ENCODE peak calls at places on chromosomes 4 and X, in nine cellular contexts. P is H54, T is GM23338, D is T-cell, V is ureter, R is cardiac muscle cell, S is brain microvascular endothelial cell, H is right cardiac atrium, Y is AG08396. A is an unnamed sample.

GRCh38 chr4:57053508-57053907 is 56.7 kb downstream of the IGFBP7 start:
- DNase-seq in P (no peak), T (no peak), D (no peak), V (no peak), R (no peak), S (peak), H (no peak), Y (no peak), A (no peak)

GRCh38 chrX:66023726-66024467 is 16.0 kb downstream of the VSIG4 start:
- DNase-seq in P (no peak), T (no peak), D (no peak), V (no peak), R (no peak), S (no peak), H (no peak), Y (no peak), A (no peak)

GRCh38 chrX:85140963-85141362 is 102.6 kb downstream of the SATL1 start:
- DNase-seq in P (no peak), T (no peak), D (no peak), V (no peak), R (no peak), S (no peak), H (no peak), Y (no peak), A (no peak)

GRCh38 chr4:87824352-87824751 is 8.4 kb upstream of the MEPE start:
- DNase-seq in P (no peak), T (no peak), D (no peak), V (no peak), R (no peak), S (no peak), H (no peak), Y (no peak), A (no peak)

GRCh38 chrX:3697701-3698279 is 15.7 kb downstream of the PRKX start:
- DNase-seq in P (peak), T (no peak), D (no peak), V (no peak), R (no peak), S (peak), H (peak), Y (no peak), A (peak)

GRCh38 chr4:101356928-101357327 is 9.6 kb upstream of the PPP3CA start:
- DNase-seq in P (peak), T (no peak), D (no peak), V (peak), R (no peak), S (peak), H (no peak), Y (peak), A (no peak)

GRCh38 chrX:107646736-107647135 is 18.4 kb downstream of the PRPS1 start:
- DNase-seq in P (no peak), T (no peak), D (no peak), V (no peak), R (no peak), S (no peak), H (no peak), Y (no peak), A (no peak)

GRCh38 chr4:151169223-151169622 is 69.8 kb downstream of the RPS3A start:
- DNase-seq in P (no peak), T (no peak), D (no peak), V (peak), R (peak), S (peak), H (peak), Y (peak), A (peak)

GRCh38 chr4:17817027-17817426 is 6.2 kb downstream of the NCAPG start:
- DNase-seq in P (no peak), T (peak), D (no peak), V (no peak), R (peak), S (peak), H (no peak), Y (peak), A (peak)

GRCh38 chr4:74490736-74491135 is 45.8 kb downstream of the AREG start:
- DNase-seq in P (no peak), T (no peak), D (no peak), V (no peak), R (no peak), S (no peak), H (no peak), Y (no peak), A (no peak)

GRCh38 chr4:26176621-26177121 is 144.1 kb upstream of the RBPJ start:
- DNase-seq in P (no peak), T (no peak), D (no peak), V (no peak), R (no peak), S (peak), H (no peak), Y (no peak), A (peak)

GRCh38 chr4:76614589-76614988 is 179.6 kb downstream of the SHROOM3 start:
- DNase-seq in P (no peak), T (no peak), D (no peak), V (no peak), R (no peak), S (no peak), H (no peak), Y (no peak), A (no peak)

GRCh38 chr4:150662686-150663085 is 80.7 kb downstream of the MAB21L2 start:
- DNase-seq in P (no peak), T (no peak), D (no peak), V (no peak), R (no peak), S (no peak), H (no peak), Y (no peak), A (no peak)

GRCh38 chr4:86279247-86279960 is 80.4 kb downstream of the MAPK10 start:
- DNase-seq in P (no peak), T (no peak), D (no peak), V (no peak), R (no peak), S (no peak), H (no peak), Y (no peak), A (no peak)

GRCh38 chrX:24023972-24024664 is 2.9 kb downstream of the KLHL15 start:
- DNase-seq in P (no peak), T (no peak), D (no peak), V (no peak), R (peak), S (peak), H (no peak), Y (no peak), A (peak)